ENCODE peak calls at places on chromosome 20, in six cellular contexts. O is HL-60; S is glutamatergic neuron; M is osteoblast; A is foreskin fibroblast; Y is activated CD8-positive, alpha-beta T cell treated with anti-CD3 and anti-CD28 coated beads for 36 hours. K is an unnamed sample.
A peak's percentile ranks its signal among the peaks of the same experiment; 100 is the strongest.

GRCh38 chr20:63472159-63472811 is at the start of gene KCNQ2:
- DNase-seq in O (no peak), S (peak; percentile 79), M (no peak), A (no peak), Y (peak; percentile 22), K (no peak)

GRCh38 chr20:40703981-40704530 is 15.0 kb upstream of the MAFB start:
- DNase-seq in O (no peak), S (no peak), M (no peak), A (no peak), Y (no peak), K (no peak)

GRCh38 chr20:31543966-31544598 is 29.8 kb downstream of the HM13 start:
- DNase-seq in O (no peak), S (no peak), M (peak; percentile 95), A (peak; percentile 97), Y (no peak), K (no peak)

GRCh38 chr20:6185268-6185667 is 62.4 kb upstream of the FERMT1 start:
- DNase-seq in O (no peak), S (no peak), M (no peak), A (no peak), Y (no peak), K (no peak)

GRCh38 chr20:46586724-46587123 is 36.3 kb upstream of the OCSTAMP start:
- DNase-seq in O (no peak), S (no peak), M (no peak), A (no peak), Y (no peak), K (no peak)

GRCh38 chr20:16069416-16070010 is 503.7 kb downstream of the KIF16B start:
- DNase-seq in O (no peak), S (no peak), M (no peak), A (no peak), Y (no peak), K (no peak)

GRCh38 chr20:14219801-14220461 is 117.5 kb downstream of the FLRT3 start:
- DNase-seq in O (no peak), S (no peak), M (no peak), A (no peak), Y (no peak), K (no peak)

GRCh38 chr20:40251284-40251932 is 437.6 kb downstream of the MAFB start:
- DNase-seq in O (peak; percentile 18), S (peak; percentile 41), M (peak; percentile 58), A (peak; percentile 38), Y (peak; percentile 5), K (no peak)

GRCh38 chr20:9966966-9967365 is 67.8 kb upstream of the ANKEF1 start:
- DNase-seq in O (no peak), S (no peak), M (peak; percentile 61), A (peak; percentile 43), Y (no peak), K (no peak)

GRCh38 chr20:18702736-18703135 is 110.8 kb upstream of the SCP2D1 start:
- DNase-seq in O (no peak), S (no peak), M (peak; percentile 89), A (no peak), Y (no peak), K (no peak)

GRCh38 chr20:44020406-44021148 is 105.9 kb downstream of the TOX2 start:
- DNase-seq in O (no peak), S (no peak), M (no peak), A (no peak), Y (no peak), K (no peak)

GRCh38 chr20:61346996-61347906 is 95.2 kb downstream of the CDH4 start:
- DNase-seq in O (no peak), S (no peak), M (peak; percentile 29), A (no peak), Y (no peak), K (peak; percentile 24)

GRCh38 chr20:64214113-64214512 is 41.4 kb upstream of the PCMTD2 start:
- DNase-seq in O (no peak), S (no peak), M (no peak), A (no peak), Y (no peak), K (no peak)

GRCh38 chr20:56653221-56653620 is 24.1 kb downstream of the TFAP2C start:
- DNase-seq in O (no peak), S (no peak), M (no peak), A (no peak), Y (no peak), K (no peak)

GRCh38 chr20:33105336-33105924 is 26.0 kb downstream of the BPIFB4 start:
- DNase-seq in O (no peak), S (no peak), M (no peak), A (no peak), Y (no peak), K (no peak)

GRCh38 chr20:13037727-13038126 is 29.0 kb downstream of the SPTLC3 start:
- DNase-seq in O (no peak), S (no peak), M (no peak), A (peak; percentile 47), Y (no peak), K (no peak)

GRCh38 chr20:38649275-38649891 is 47.8 kb downstream of the ARHGAP40 start:
- DNase-seq in O (peak; percentile 9), S (peak; percentile 72), M (no peak), A (peak; percentile 46), Y (peak; percentile 22), K (no peak)

GRCh38 chr20:10720550-10720949 is 46.8 kb upstream of the JAG1 start:
- DNase-seq in O (no peak), S (no peak), M (no peak), A (no peak), Y (no peak), K (no peak)

GRCh38 chr20:60071965-60072364 is 113.7 kb downstream of the CDH26 start:
- DNase-seq in O (no peak), S (no peak), M (no peak), A (peak; percentile 49), Y (no peak), K (no peak)

GRCh38 chr20:8242827-8243764 is 111.0 kb downstream of the PLCB1 start:
- DNase-seq in O (no peak), S (no peak), M (no peak), A (peak; percentile 40), Y (no peak), K (no peak)

GRCh38 chr20:23612385-23612784 is 6.7 kb upstream of the CST9 start:
- DNase-seq in O (no peak), S (no peak), M (no peak), A (no peak), Y (no peak), K (no peak)

GRCh38 chr20:39879296-39879695 is 809.7 kb downstream of the MAFB start:
- DNase-seq in O (no peak), S (no peak), M (peak; percentile 60), A (peak; percentile 33), Y (no peak), K (no peak)

GRCh38 chr20:48597521-48598302 is 230.1 kb downstream of the PREX1 start:
- DNase-seq in O (peak; percentile 17), S (no peak), M (peak; percentile 47), A (no peak), Y (no peak), K (no peak)

GRCh38 chr20:47351643-47352331 is 4.7 kb downstream of the ZMYND8 start:
- DNase-seq in O (no peak), S (no peak), M (no peak), A (no peak), Y (no peak), K (no peak)

GRCh38 chr20:44627364-44628010 is 24.0 kb downstream of the ADA start:
- DNase-seq in O (no peak), S (no peak), M (peak; percentile 58), A (peak; percentile 54), Y (no peak), K (no peak)

GRCh38 chr20:58634818-58635665 is 16.0 kb upstream of the STX16 start:
- DNase-seq in O (no peak), S (peak; percentile 18), M (no peak), A (peak; percentile 28), Y (peak; percentile 83), K (no peak)

GRCh38 chr20:38805958-38806854 is 709 bp downstream of the PPP1R16B start:
- DNase-seq in O (no peak), S (peak; percentile 46), M (no peak), A (peak; percentile 24), Y (peak; percentile 63), K (no peak)

GRCh38 chr20:57829336-57829735 is 119.5 kb upstream of the PMEPA1 start:
- DNase-seq in O (no peak), S (no peak), M (no peak), A (no peak), Y (no peak), K (no peak)

GRCh38 chr20:51961964-51962761 is 159.8 kb upstream of the SALL4 start:
- DNase-seq in O (no peak), S (no peak), M (no peak), A (no peak), Y (no peak), K (no peak)

GRCh38 chr20:34639755-34640222 is 37.1 kb downstream of the PIGU start:
- DNase-seq in O (no peak), S (no peak), M (no peak), A (no peak), Y (no peak), K (no peak)

GRCh38 chr20:63313349-63314014 is 20.5 kb downstream of the COL20A1 start:
- DNase-seq in O (no peak), S (peak; percentile 18), M (peak; percentile 86), A (no peak), Y (no peak), K (no peak)

GRCh38 chr20:59646487-59646886 is 42.1 kb downstream of the PHACTR3 start:
- DNase-seq in O (no peak), S (no peak), M (no peak), A (no peak), Y (no peak), K (no peak)

GRCh38 chr20:25668446-25668845 is 28.2 kb downstream of the ZNF337 start:
- DNase-seq in O (no peak), S (no peak), M (no peak), A (no peak), Y (no peak), K (no peak)

GRCh38 chr20:25672659-25673058 is 24.0 kb downstream of the ZNF337 start:
- DNase-seq in O (peak; percentile 66), S (no peak), M (no peak), A (no peak), Y (no peak), K (no peak)

GRCh38 chr20:25675161-25675560 is 21.5 kb downstream of the ZNF337 start:
- DNase-seq in O (peak; percentile 16), S (no peak), M (no peak), A (peak; percentile 28), Y (no peak), K (no peak)

GRCh38 chr20:25669826-25670422 is 26.7 kb downstream of the ZNF337 start:
- DNase-seq in O (no peak), S (no peak), M (peak; percentile 61), A (peak; percentile 89), Y (no peak), K (no peak)
- TF ChIP-seq CTCF in O (no peak), S (peak; percentile 9), M (peak; percentile 21), A (peak; percentile 3), Y (no peak), K (no peak)

GRCh38 chr20:35664544-35665206 is at the start of the genes CPNE1 and RBM12:
- DNase-seq in O (peak; percentile 92), S (peak; percentile 94), M (peak; percentile 99), A (peak; percentile 97), Y (peak; percentile 94), K (peak; percentile 92)
- TF ChIP-seq CTCF in O (no peak), S (no peak), M (no peak), A (no peak), Y (no peak), K (no peak)

GRCh38 chr20:1900321-1900791 is 5.1 kb downstream of the SIRPA start:
- DNase-seq in O (peak; percentile 51), S (peak; percentile 52), M (peak; percentile 97), A (peak; percentile 83), Y (peak; percentile 11), K (no peak)
- TF ChIP-seq CTCF in O (peak; percentile 57), S (peak; percentile 8), M (peak; percentile 64), A (peak; percentile 90), Y (peak; percentile 19), K (peak; percentile 41)

GRCh38 chr20:53500651-53501050 is 93.0 kb downstream of the ZNF217 start:
- DNase-seq in O (no peak), S (no peak), M (no peak), A (no peak), Y (no peak), K (no peak)
- TF ChIP-seq CTCF in O (no peak), S (no peak), M (no peak), A (no peak), Y (no peak), K (no peak)